ENCODE peak calls at places on chromosomes 5 and 9, in five cellular contexts. D is C1 segment of cervical spinal cord; L is activated naive CD4-positive, alpha-beta T cell treated with anti-CD3 and anti-CD28 coated beads, Interleukin-2, amount 50 U/mL, for 16 hours; F is hypothalamus; X is stimulated activated CD8-positive, alpha-beta memory T cell treated with anti-CD3 and anti-CD28 coated beads, Interleukin-12 subunit alpha, Interleukin-12 subunit beta, amount 100 ng/mL, for 4 hours. B is an unnamed sample.

GRCh38 chr5:153084476-153084875 is 406.0 kb upstream of the GRIA1 start:
- DNase-seq in X (no peak), F (no peak), L (no peak), D (no peak), B (no peak)

GRCh38 chr9:69173891-69174644 is at the start of gene TJP2:
- DNase-seq in L (peak), D (peak), F (peak), X (no peak), B (peak)

GRCh38 chr9:6055213-6055612 is 39.8 kb upstream of the RANBP6 start:
- DNase-seq in X (no peak), F (no peak), L (no peak), D (no peak), B (peak)

GRCh38 chr9:123775885-123776284 is 154.0 kb downstream of the DENND1A start:
- DNase-seq in L (no peak), X (no peak), D (no peak), F (no peak), B (no peak)

GRCh38 chr5:132905938-132906337 is 32.5 kb downstream of the LEAP2 start:
- DNase-seq in D (no peak), L (no peak), X (no peak), F (no peak), B (no peak)

GRCh38 chr9:76701441-76702031 is 62.7 kb upstream of the PCA3 start:
- DNase-seq in X (no peak), L (no peak), F (no peak), D (no peak), B (no peak)

GRCh38 chr5:74895906-74896305 is 29.7 kb upstream of the FAM169A start:
- DNase-seq in D (peak), L (no peak), F (no peak), X (no peak), B (no peak)

GRCh38 chr5:72452515-72453259 is 54.5 kb downstream of the ZNF366 start:
- DNase-seq in D (no peak), F (no peak), X (no peak), L (no peak), B (no peak)

GRCh38 chr9:127277770-127278169 is 13.2 kb downstream of the GARNL3 start:
- DNase-seq in F (no peak), D (no peak), X (no peak), L (no peak), B (no peak)

GRCh38 chr9:137757139-137757538 is 120.4 kb upstream of the CACNA1B start:
- DNase-seq in X (no peak), F (no peak), D (no peak), L (no peak), B (no peak)

GRCh38 chr9:128215491-128216404 is 12.6 kb downstream of the DNM1 start:
- DNase-seq in D (no peak), L (no peak), F (no peak), X (no peak), B (peak)

GRCh38 chr5:135826221-135826525 is 8.3 kb upstream of the SLC25A48 start:
- DNase-seq in F (no peak), X (no peak), D (no peak), L (no peak), B (no peak)

GRCh38 chr9:105044458-105044857 is 116.5 kb upstream of the ABCA1 start:
- DNase-seq in F (no peak), D (peak), X (no peak), L (no peak), B (no peak)

GRCh38 chr9:14389622-14390021 is 75.7 kb upstream of the NFIB start:
- DNase-seq in D (no peak), F (no peak), X (no peak), L (no peak), B (no peak)

GRCh38 chr5:176700239-176700847 is 53.1 kb downstream of the TSPAN17 start:
- DNase-seq in F (no peak), D (no peak), L (no peak), X (no peak), B (no peak)

GRCh38 chr5:74167206-74167929 is 473.2 kb downstream of the ENC1 start:
- DNase-seq in L (no peak), X (no peak), F (no peak), D (no peak), B (no peak)

GRCh38 chr5:34003941-34004340 is 3.9 kb downstream of the AMACR start:
- DNase-seq in L (no peak), D (no peak), F (no peak), X (no peak), B (no peak)

GRCh38 chr5:177472460-177473441 is 683 bp downstream of the DBN1 start:
- DNase-seq in D (no peak), X (peak), F (no peak), L (peak), B (peak)

GRCh38 chr5:124894541-124894940 is 148.1 kb upstream of the ZNF608 start:
- DNase-seq in X (no peak), F (no peak), D (no peak), L (no peak), B (no peak)

GRCh38 chr5:78361226-78361993 is 993 bp downstream of the SCAMP1 start:
- DNase-seq in X (no peak), L (no peak), D (peak), F (peak), B (peak)

GRCh38 chr9:110886832-110887231 is 151.4 kb downstream of the LPAR1 start:
- DNase-seq in F (no peak), D (no peak), L (no peak), X (no peak), B (peak)

GRCh38 chr9:68493953-68494541 is 46.6 kb downstream of the TMEM252 start:
- DNase-seq in L (no peak), D (no peak), F (no peak), X (no peak), B (no peak)

GRCh38 chr9:70130266-70130665 is 86.6 kb downstream of the MAMDC2 start:
- DNase-seq in F (no peak), X (no peak), L (no peak), D (no peak), B (no peak)